ENCODE peak calls at places on chromosome 1, in five cellular contexts. B, V, G, N and F are unnamed samples.

GRCh38 chr1:19981507-19982312 is 2.3 kb upstream of the PLA2G2A start:
- DNase-seq in B (no peak), V (no peak), G (no peak), N (no peak), F (no peak)

GRCh38 chr1:243598433-243598832 is 251.6 kb downstream of the AKT3 start:
- DNase-seq in B (no peak), V (no peak), G (no peak), N (peak), F (peak)

GRCh38 chr1:245600658-245601057 is 445.9 kb downstream of the KIF26B start:
- DNase-seq in B (no peak), V (no peak), G (no peak), N (no peak), F (no peak)

GRCh38 chr1:209045326-209046057 is 538.0 kb upstream of the CAMK1G start:
- DNase-seq in B (no peak), V (no peak), G (no peak), N (no peak), F (no peak)

GRCh38 chr1:204478921-204479320 is 15.7 kb downstream of the PIK3C2B start:
- DNase-seq in B (no peak), V (no peak), G (no peak), N (no peak), F (no peak)

GRCh38 chr1:16017076-16017460 is 775 bp downstream of the HSPB7 start:
- DNase-seq in B (no peak), V (no peak), G (no peak), N (no peak), F (peak)

GRCh38 chr1:27102707-27103468 is 52.0 kb downstream of the SLC9A1 start:
- DNase-seq in B (peak), V (peak), G (peak), N (peak), F (peak)

GRCh38 chr1:101260531-101260930 is 23.7 kb downstream of the S1PR1 start:
- DNase-seq in B (no peak), V (no peak), G (no peak), N (no peak), F (no peak)

GRCh38 chr1:113320272-113320671 is 70.0 kb upstream of the MAGI3 start:
- DNase-seq in B (no peak), V (no peak), G (no peak), N (no peak), F (no peak)

GRCh38 chr1:84356881-84357280 is 41.4 kb upstream of the DNASE2B start:
- DNase-seq in B (no peak), V (no peak), G (no peak), N (no peak), F (no peak)

GRCh38 chr1:11412166-11412565 is 66.8 kb upstream of the DISP3 start:
- DNase-seq in B (no peak), V (no peak), G (no peak), N (no peak), F (no peak)

GRCh38 chr1:210377934-210378333 is 49.2 kb downstream of the HHAT start:
- DNase-seq in B (no peak), V (no peak), G (no peak), N (no peak), F (no peak)

GRCh38 chr1:63653971-63654370 is 60.8 kb downstream of the PGM1 start:
- DNase-seq in B (no peak), V (no peak), G (no peak), N (no peak), F (no peak)

GRCh38 chr1:27557596-27558340 is 46.2 kb downstream of the AHDC1 start:
- DNase-seq in B (no peak), V (no peak), G (no peak), N (no peak), F (no peak)

GRCh38 chr1:214590696-214591095 is 12.3 kb upstream of the CENPF start:
- DNase-seq in B (no peak), V (no peak), G (no peak), N (no peak), F (no peak)

GRCh38 chr1:27772581-27772931 is 463 bp upstream of the STX12 start:
- DNase-seq in B (no peak), V (no peak), G (no peak), N (no peak), F (no peak)

GRCh38 chr1:236417325-236417724 is 23.2 kb downstream of the EDARADD start:
- DNase-seq in B (no peak), V (no peak), G (no peak), N (no peak), F (peak)

GRCh38 chr1:173861731-173862145 is 6.1 kb downstream of the GAS5 start:
- DNase-seq in B (no peak), V (no peak), G (no peak), N (no peak), F (no peak)

GRCh38 chr1:170836146-170836545 is 99.2 kb upstream of the MROH9 start:
- DNase-seq in B (no peak), V (no peak), G (no peak), N (no peak), F (no peak)

GRCh38 chr1:50779811-50780210 is 180.3 kb downstream of the FAF1 start:
- DNase-seq in B (no peak), V (no peak), G (no peak), N (no peak), F (no peak)

GRCh38 chr1:218930879-218931278 is 242.8 kb upstream of the LYPLAL1 start:
- DNase-seq in B (no peak), V (no peak), G (no peak), N (no peak), F (no peak)

GRCh38 chr1:181044449-181044966 is 10.7 kb downstream of the MR1 start:
- DNase-seq in B (no peak), V (no peak), G (no peak), N (peak), F (no peak)

GRCh38 chr1:203046984-203047630 is 20.8 kb downstream of the PPFIA4 start:
- DNase-seq in B (no peak), V (no peak), G (no peak), N (no peak), F (no peak)

GRCh38 chr1:9294910-9295636 is 2.4 kb downstream of the SPSB1 start:
- DNase-seq in B (no peak), V (no peak), G (no peak), N (no peak), F (no peak)

GRCh38 chr1:156836041-156836654 is 19.5 kb upstream of the SH2D2A start:
- DNase-seq in B (no peak), V (no peak), G (no peak), N (no peak), F (no peak)

GRCh38 chr1:34360574-34360973 is 183.9 kb downstream of the C1orf94 start:
- DNase-seq in B (no peak), V (no peak), G (no peak), N (no peak), F (no peak)

GRCh38 chr1:17998889-17999288 is 108.7 kb upstream of the IGSF21 start:
- DNase-seq in B (no peak), V (no peak), G (no peak), N (no peak), F (no peak)

GRCh38 chr1:155064109-155064812 is 721 bp downstream of the EFNA4 start:
- DNase-seq in B (no peak), V (no peak), G (no peak), N (no peak), F (no peak)

GRCh38 chr1:30272288-30273020 is 450.9 kb downstream of the MATN1 start:
- DNase-seq in B (no peak), V (no peak), G (no peak), N (no peak), F (no peak)

GRCh38 chr1:199113265-199113869 is 474.5 kb downstream of the PTPRC start:
- DNase-seq in B (no peak), V (peak), G (peak), N (peak), F (peak)

GRCh38 chr1:63189677-63190076 is 132.7 kb upstream of the FOXD3 start:
- DNase-seq in B (no peak), V (no peak), G (no peak), N (no peak), F (no peak)

GRCh38 chr1:3036646-3037280 is 15.5 kb downstream of the ACTRT2 start:
- DNase-seq in B (peak), V (no peak), G (no peak), N (no peak), F (no peak)

GRCh38 chr1:84675106-84675505 is 15.2 kb downstream of the SSX2IP start:
- DNase-seq in B (no peak), V (no peak), G (no peak), N (no peak), F (no peak)

GRCh38 chr1:233613252-233614172 is at the start of gene KCNK1:
- DNase-seq in B (peak), V (no peak), G (no peak), N (no peak), F (no peak)

GRCh38 chr1:208179303-208179702 is 64.9 kb downstream of the PLXNA2 start:
- DNase-seq in B (no peak), V (no peak), G (no peak), N (no peak), F (no peak)

GRCh38 chr1:82836246-82836645 is 1035.5 kb downstream of the ADGRL2 start:
- DNase-seq in B (no peak), V (no peak), G (no peak), N (no peak), F (no peak)

GRCh38 chr1:155077346-155077745 is 1.3 kb upstream of the EFNA3 start:
- DNase-seq in B (no peak), V (no peak), G (no peak), N (no peak), F (no peak)

GRCh38 chr1:38891753-38892152 is 10.4 kb upstream of the GJA9 start:
- DNase-seq in B (no peak), V (no peak), G (no peak), N (peak), F (no peak)

GRCh38 chr1:117231748-117232373 is 21.1 kb upstream of the VTCN1 start:
- DNase-seq in B (no peak), V (no peak), G (no peak), N (no peak), F (no peak)

GRCh38 chr1:31524196-31524967 is 51.9 kb upstream of the TINAGL1 start:
- DNase-seq in B (no peak), V (no peak), G (no peak), N (no peak), F (no peak)
- H3K27ac ChIP-seq in B (peak), V (no peak), G (no peak), N (no peak), F (no peak)

GRCh38 chr1:228938248-228938891 is 203.1 kb downstream of the RHOU start:
- DNase-seq in B (no peak), V (no peak), G (no peak), N (peak), F (no peak)
- H3K27ac ChIP-seq in B (peak), V (no peak), G (no peak), N (no peak), F (no peak)

DNA sequence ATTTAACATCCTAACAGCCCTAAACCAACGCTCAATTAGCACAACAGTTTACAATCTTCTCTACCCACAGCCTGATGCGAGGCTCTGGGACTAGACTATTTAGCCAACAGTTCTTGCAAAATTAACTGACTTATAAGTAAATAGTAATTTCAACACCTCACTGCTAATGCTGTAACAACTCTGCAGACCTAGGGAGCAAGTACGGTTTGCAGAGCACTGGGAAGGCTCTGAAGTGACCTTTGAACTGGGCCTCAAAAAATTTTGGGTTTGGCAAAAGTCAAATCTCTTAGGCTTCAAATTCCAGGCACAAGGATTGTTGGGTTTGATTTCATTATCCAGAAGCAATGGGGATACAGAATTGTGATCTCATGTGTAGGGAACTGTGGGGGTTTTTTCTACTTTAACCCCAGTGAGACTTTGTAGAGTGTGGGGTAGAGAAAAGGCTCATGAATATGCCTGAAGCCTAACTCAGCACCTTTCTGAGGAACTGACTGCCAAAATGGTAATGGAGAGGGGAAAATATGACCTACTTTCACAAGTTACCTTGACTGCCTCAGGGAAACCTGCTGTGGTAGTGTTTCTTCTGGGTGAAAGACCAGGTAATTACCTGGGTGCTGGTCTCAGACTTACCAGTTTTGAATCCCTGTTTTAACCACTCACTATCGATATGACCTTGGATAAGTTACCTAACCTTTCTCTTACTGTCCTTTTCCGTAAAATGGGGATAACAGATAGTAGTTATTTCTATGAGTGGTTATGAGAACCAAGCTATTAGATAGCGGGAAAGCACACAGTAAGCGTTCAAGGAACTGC is 889 bp upstream of the TXLNA start:
- DNase-seq in B (no peak), V (no peak), G (no peak), N (no peak), F (no peak)
- H3K27ac ChIP-seq in B (peak), V (peak), G (peak), N (no peak), F (peak)

GRCh38 chr1:227358079-227358358 is 39.7 kb upstream of the CDC42BPA start:
- DNase-seq in B (no peak), V (no peak), G (no peak), N (no peak), F (no peak)

GRCh38 chr1:227357229-227358078 is 39.2 kb upstream of the CDC42BPA start:
- DNase-seq in B (no peak), V (no peak), G (no peak), N (no peak), F (no peak)

GRCh38 chr1:227353186-227353585 is 34.9 kb upstream of the CDC42BPA start:
- DNase-seq in B (no peak), V (no peak), G (no peak), N (no peak), F (no peak)

GRCh38 chr1:227355542-227356270 is 37.4 kb upstream of the CDC42BPA start:
- DNase-seq in B (no peak), V (no peak), G (no peak), N (no peak), F (no peak)

GRCh38 chr1:227356582-227357228 is 38.4 kb upstream of the CDC42BPA start:
- DNase-seq in B (no peak), V (no peak), G (no peak), N (no peak), F (no peak)
- H3K27ac ChIP-seq in B (peak), V (no peak), G (peak), N (no peak), F (no peak)

GRCh38 chr1:46477153-46477929 is 12.3 kb upstream of the DMBX1 start:
- DNase-seq in B (peak), V (peak), G (peak), N (peak), F (peak)
- H3K27ac ChIP-seq in B (no peak), V (no peak), G (no peak), N (no peak), F (no peak)

DNA sequence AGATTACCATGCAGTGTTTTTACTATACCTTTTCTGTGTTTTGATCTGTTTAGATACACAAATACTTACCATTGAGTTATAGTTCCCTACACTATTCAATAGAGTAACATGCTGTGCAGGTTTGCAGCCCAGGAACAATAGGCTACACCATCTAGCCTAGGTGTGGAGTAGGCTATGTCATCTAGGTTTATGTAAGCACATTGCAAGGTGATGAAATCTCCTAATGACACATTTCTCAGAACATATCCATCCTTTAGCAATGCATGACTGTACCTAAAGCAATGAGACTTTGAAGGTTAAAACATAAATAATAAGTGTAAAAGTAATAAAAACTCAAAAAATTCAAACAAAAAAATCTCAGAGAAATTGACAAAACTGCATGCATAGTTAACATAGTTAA is 358.6 kb downstream of the USH2A start:
- DNase-seq in B (no peak), V (no peak), G (no peak), N (no peak), F (no peak)
- H3K27ac ChIP-seq in B (no peak), V (no peak), G (no peak), N (no peak), F (no peak)

GRCh38 chr1:14878951-14879350 is 274.6 kb upstream of the TMEM51 start:
- DNase-seq in B (no peak), V (no peak), G (no peak), N (no peak), F (no peak)
- H3K27ac ChIP-seq in B (no peak), V (no peak), G (no peak), N (no peak), F (no peak)

GRCh38 chr1:115781343-115781742 is 12.8 kb upstream of the CASQ2 start:
- DNase-seq in B (no peak), V (no peak), G (no peak), N (no peak), F (no peak)

GRCh38 chr1:115781830-115782229 is 13.3 kb upstream of the CASQ2 start:
- DNase-seq in B (no peak), V (no peak), G (no peak), N (no peak), F (no peak)

GRCh38 chr1:115782571-115783281 is 14.2 kb upstream of the CASQ2 start:
- DNase-seq in B (no peak), V (no peak), G (no peak), N (no peak), F (no peak)

DNA sequence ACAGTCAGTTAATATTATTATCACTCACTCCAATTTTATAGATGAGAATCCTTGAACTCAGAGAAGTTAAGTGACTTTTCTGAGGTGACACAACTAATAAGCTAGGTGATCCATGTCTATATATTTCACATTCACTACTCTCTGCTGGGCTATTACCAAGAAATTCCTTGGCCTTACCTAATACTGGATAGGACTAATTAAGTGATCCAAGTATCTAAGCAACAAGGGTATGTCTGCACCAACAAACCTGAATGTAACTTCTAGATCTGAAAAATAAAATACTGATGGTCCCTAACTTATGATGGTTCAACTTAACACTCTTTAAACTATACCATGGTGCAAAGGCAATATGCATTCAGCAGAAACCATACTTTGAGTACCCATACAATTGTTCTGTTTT is 14.8 kb upstream of the CASQ2 start:
- DNase-seq in B (no peak), V (no peak), G (no peak), N (no peak), F (no peak)
- H3K27ac ChIP-seq in B (no peak), V (no peak), G (no peak), N (no peak), F (no peak)

GRCh38 chr1:54777431-54777830 is 13.1 kb upstream of the PARS2 start:
- DNase-seq in B (no peak), V (no peak), G (no peak), N (no peak), F (no peak)

GRCh38 chr1:54774820-54775498 is 10.6 kb upstream of the PARS2 start:
- DNase-seq in B (no peak), V (no peak), G (no peak), N (no peak), F (no peak)

GRCh38 chr1:54768093-54768492 is 3.8 kb upstream of the PARS2 start:
- DNase-seq in B (no peak), V (no peak), G (no peak), N (no peak), F (no peak)

GRCh38 chr1:54777011-54777410 is 12.7 kb upstream of the PARS2 start:
- DNase-seq in B (no peak), V (no peak), G (no peak), N (no peak), F (no peak)

GRCh38 chr1:54772951-54773350 is 8.6 kb upstream of the PARS2 start:
- DNase-seq in B (no peak), V (no peak), G (no peak), N (no peak), F (no peak)
- H3K27ac ChIP-seq in B (no peak), V (no peak), G (no peak), N (no peak), F (no peak)

GRCh38 chr1:225660544-225660946 is 7.6 kb upstream of the ENAH start:
- DNase-seq in B (no peak), V (no peak), G (no peak), N (no peak), F (no peak)
- H3K27ac ChIP-seq in B (no peak), V (no peak), G (no peak), N (no peak), F (no peak)